ENCODE peak calls at places on chromosomes 7 and 10, in six cellular contexts. S is GM23248, Q is SK-N-SH, D is MM.1S, O is GM23338, M is neural progenitor cell. X is an unnamed sample. For H3F3A, the result is how much of the 10 kb centered on the place peaks cover.

GRCh38 chr10:71323407-71323806 is 4.3 kb downstream of the SLC29A3 start:
- DNase-seq in O (peak), M (no peak), D (no peak), Q (peak), S (peak), X (no peak)

GRCh38 chr7:36048902-36049240 is 104.2 kb upstream of the EEPD1 start:
- DNase-seq in M (no peak), S (peak), Q (no peak), D (no peak), O (no peak), X (peak)

GRCh38 chr7:1028775-1029636 is 15.3 kb upstream of the GPR146 start:
- DNase-seq in S (peak), M (peak), O (peak), Q (peak), D (peak), X (peak)

GRCh38 chr7:76051840-76052239 is 3.9 kb downstream of the MDH2 start:
- DNase-seq in D (no peak), M (no peak), S (no peak), Q (no peak), O (no peak), X (peak)

GRCh38 chr10:119518176-119518575 is 24.3 kb downstream of the RGS10 start:
- DNase-seq in D (no peak), M (no peak), O (no peak), Q (no peak), S (no peak), X (no peak)

GRCh38 chr7:115099906-115100305 is 178.0 kb downstream of the MDFIC start:
- DNase-seq in D (no peak), S (peak), O (no peak), Q (no peak), M (no peak), X (peak)

GRCh38 chr10:71963756-71964668 is at the start of gene CHST3:
- DNase-seq in O (peak), Q (peak), D (no peak), S (peak), M (peak), X (peak)

GRCh38 chr10:31322647-31323046 is 3.6 kb downstream of the ZEB1 start:
- DNase-seq in O (no peak), M (peak), Q (peak), D (peak), S (peak), X (no peak)

GRCh38 chr7:80453699-80454340 is 58.0 kb downstream of the GNAT3 start:
- DNase-seq in S (peak), O (peak), D (peak), M (peak), Q (peak), X (peak)

GRCh38 chr7:86846494-86847190 is 202.9 kb downstream of the GRM3 start:
- DNase-seq in Q (no peak), D (no peak), S (no peak), O (no peak), M (no peak), X (peak)

GRCh38 chr10:121284952-121285351 is 313.3 kb downstream of the FGFR2 start:
- DNase-seq in M (no peak), S (no peak), O (no peak), D (no peak), Q (peak), X (no peak)

GRCh38 chr10:112601214-112602090 is 154.4 kb downstream of the VTI1A start:
- DNase-seq in S (no peak), O (no peak), Q (peak), M (no peak), D (no peak), X (peak)

GRCh38 chr7:116805100-116805544 is 57.3 kb upstream of the CAPZA2 start:
- DNase-seq in Q (peak), M (no peak), O (no peak), S (peak), D (no peak), X (no peak)

GRCh38 chr10:110530131-110530831 is 32.6 kb downstream of the DUSP5 start:
- DNase-seq in D (no peak), M (peak), O (peak), Q (peak), S (peak), X (peak)

GRCh38 chr7:155225516-155225915 is 72.2 kb upstream of the INSIG1 start:
- DNase-seq in M (no peak), O (no peak), S (no peak), Q (no peak), D (no peak), X (no peak)

GRCh38 chr7:120480930-120481329 is 208.0 kb downstream of the KCND2 start:
- DNase-seq in Q (no peak), D (no peak), M (no peak), S (no peak), O (no peak), X (no peak)

GRCh38 chr10:9951481-9952257 is 1066.0 kb upstream of the CELF2 start:
- DNase-seq in O (no peak), Q (no peak), M (no peak), D (no peak), S (no peak), X (no peak)

GRCh38 chr7:13042605-13043236 is 355.3 kb downstream of the ARL4A start:
- DNase-seq in O (no peak), D (no peak), S (peak), Q (no peak), M (no peak), X (peak)

GRCh38 chr7:148287538-148287937 is 303.0 kb upstream of the C7orf33 start:
- DNase-seq in D (peak), Q (no peak), S (no peak), O (no peak), M (no peak), X (no peak)

GRCh38 chr7:148356303-148356702 is 234.3 kb upstream of the C7orf33 start:
- DNase-seq in D (no peak), O (no peak), M (no peak), Q (no peak), S (no peak), X (no peak)

GRCh38 chr7:9698375-9698774 is 1265.0 kb downstream of the NXPH1 start:
- DNase-seq in Q (no peak), D (no peak), O (no peak), M (no peak), S (no peak), X (no peak)

GRCh38 chr7:22730921-22731654 is 4.1 kb downstream of the IL6 start:
- DNase-seq in Q (no peak), D (peak), S (peak), M (no peak), O (no peak), X (peak)

GRCh38 chr7:22114440-22114981 is 168.8 kb upstream of the CDCA7L start:
- DNase-seq in O (no peak), S (no peak), D (no peak), M (no peak), Q (no peak), X (no peak)

GRCh38 chr7:82382276-82382675 is 61.3 kb downstream of the CACNA2D1 start:
- DNase-seq in Q (no peak), O (peak), S (no peak), M (peak), D (no peak), X (no peak)

GRCh38 chr7:111098011-111098925 is 7.3 kb downstream of the LRRN3 start:
- DNase-seq in D (peak), S (peak), Q (no peak), O (peak), M (peak), X (peak)

GRCh38 chr7:158824028-158824427 is 5.3 kb downstream of the ESYT2 start:
- DNase-seq in S (peak), D (peak), M (no peak), O (no peak), Q (no peak), X (no peak)

GRCh38 chr7:96253441-96253840 is 68.5 kb downstream of the SLC25A13 start:
- DNase-seq in O (no peak), D (no peak), Q (no peak), S (no peak), M (no peak), X (no peak)

GRCh38 chr7:922334-923107 is 32.0 kb downstream of the ADAP1 start:
- DNase-seq in Q (no peak), D (no peak), M (no peak), S (no peak), O (no peak), X (no peak)

GRCh38 chr7:143205560-143206293 is 16.1 kb upstream of the TAS2R40 start:
- DNase-seq in M (no peak), S (no peak), D (peak), Q (no peak), O (no peak), X (no peak)

GRCh38 chr10:4196948-4197390 is 412.0 kb upstream of the KLF6 start:
- DNase-seq in S (no peak), D (no peak), M (no peak), O (no peak), Q (no peak), X (no peak)

GRCh38 chr7:135160098-135160857 is 10.2 kb downstream of the CYREN start:
- DNase-seq in Q (no peak), O (no peak), M (no peak), D (peak), S (peak), X (no peak)

GRCh38 chr10:72567421-72567820 is 58.5 kb downstream of the MICU1 start:
- DNase-seq in S (peak), O (no peak), Q (no peak), D (no peak), M (no peak), X (peak)

GRCh38 chr7:134831862-134832261 is 52.4 kb downstream of the CALD1 start:
- DNase-seq in D (no peak), S (no peak), M (no peak), O (no peak), Q (no peak), X (no peak)

GRCh38 chr10:4498763-4499251 is 327.2 kb upstream of the AKR1E2 start:
- DNase-seq in S (peak), O (no peak), D (no peak), M (no peak), Q (no peak), X (peak)

GRCh38 chr7:92854501-92855238 is 18.3 kb upstream of the CDK6 start:
- DNase-seq in S (no peak), D (peak), Q (no peak), M (no peak), O (no peak), X (no peak)

GRCh38 chr10:124547651-124548168 is 86.1 kb downstream of the LHPP start:
- DNase-seq in M (no peak), Q (peak), S (no peak), O (no peak), D (no peak), X (no peak)
- H3F3A ChIP-seq in M (under half), Q (under half), S (under half), O (under half), D (under half), X (under half)

DNA sequence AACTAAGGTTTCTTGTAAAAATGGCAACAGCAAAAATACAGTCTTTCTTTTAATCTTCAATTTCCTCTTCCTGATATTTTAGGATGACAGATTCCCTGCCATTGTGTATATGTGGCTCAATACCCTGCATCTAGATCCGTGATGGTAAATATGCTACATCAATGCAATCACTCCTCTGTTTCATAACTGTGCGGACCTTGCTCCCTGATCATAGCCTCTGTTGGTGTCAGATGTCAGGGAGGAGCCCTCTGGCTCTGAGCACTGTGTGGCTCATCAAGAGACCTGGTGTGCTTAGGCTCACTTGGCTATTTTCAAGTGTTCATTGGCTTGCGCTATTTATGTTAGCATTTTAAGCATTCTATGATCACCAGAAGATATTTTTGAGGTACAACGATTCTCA is 33.0 kb upstream of the AGR3 start:
- DNase-seq in O (no peak), Q (no peak), M (no peak), D (no peak), S (no peak), X (peak)
- TF ChIP-seq EZH2phosphoT487 in O (no peak), Q (no peak), M (no peak), D (no peak), S (no peak), X (no peak)

DNA sequence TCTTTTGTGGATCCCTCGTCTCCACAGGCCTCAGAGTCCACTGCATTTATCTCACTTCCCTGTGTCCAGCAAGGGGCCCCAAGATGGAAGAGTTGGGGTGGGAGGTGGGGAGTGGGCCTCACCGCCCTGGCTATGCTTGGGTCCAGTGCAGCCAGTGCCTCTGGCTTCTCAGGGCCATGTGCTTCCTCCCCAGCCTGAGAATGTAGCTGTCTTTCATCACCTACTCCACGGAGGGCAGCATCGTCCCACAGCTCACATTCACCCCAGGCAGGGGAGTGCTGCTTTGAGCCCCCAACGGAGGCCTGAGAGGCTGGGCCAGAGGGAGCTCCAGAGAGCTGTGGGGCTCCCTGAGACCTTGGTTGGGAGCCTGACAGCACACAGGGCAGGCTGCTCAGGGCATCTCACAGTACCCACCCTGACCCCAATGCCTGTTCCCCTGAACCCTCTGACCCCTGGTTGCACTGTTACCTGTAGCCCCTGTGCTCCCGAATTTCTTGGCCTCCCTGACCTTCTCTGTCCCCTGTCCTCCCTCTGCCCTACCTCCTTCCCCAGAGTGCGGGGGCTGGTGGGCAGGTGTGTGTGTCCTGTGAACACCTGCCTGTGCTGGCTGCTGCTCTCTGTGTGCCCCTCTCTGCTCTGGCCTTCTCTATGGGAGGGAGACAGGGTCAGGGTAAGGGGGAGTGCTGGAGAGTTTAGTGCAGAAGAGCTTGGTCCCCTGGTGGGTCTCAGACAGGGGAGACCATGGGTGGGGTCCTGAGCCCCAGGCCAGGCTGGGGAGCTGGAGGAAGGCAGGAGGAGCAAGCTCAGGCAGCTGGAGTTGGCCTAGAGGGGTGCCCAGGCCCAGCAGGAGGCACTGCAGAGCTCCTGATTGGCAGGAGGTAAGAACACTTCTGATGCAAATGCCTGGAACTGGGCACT is 19.6 kb upstream of the ZNF488 start:
- DNase-seq in S (no peak), D (no peak), M (no peak), Q (no peak), O (no peak), X (no peak)
- H3K27ac ChIP-seq in S (no peak), D (no peak), M (no peak), Q (peak), O (no peak), X (peak)

DNA sequence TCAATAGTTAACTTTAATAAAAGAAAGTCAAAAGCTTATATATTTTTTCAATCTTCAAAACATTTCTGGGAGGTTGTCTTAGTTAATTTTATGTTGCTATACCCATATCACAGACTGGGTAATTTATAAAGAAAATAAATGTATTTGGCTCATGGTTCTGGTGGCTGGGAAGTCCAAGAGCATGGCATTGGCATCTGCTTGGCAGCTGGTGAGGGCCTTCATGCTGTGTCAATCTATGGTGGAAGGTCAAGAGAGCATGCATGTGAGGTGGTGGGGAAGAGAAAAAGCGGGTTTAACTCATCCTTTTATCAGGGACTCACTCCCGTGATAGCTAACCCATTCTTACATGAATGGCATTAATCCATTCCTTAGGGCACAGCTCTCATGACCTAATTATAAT is 119.8 kb downstream of the EGFR start:
- DNase-seq in D (no peak), O (no peak), S (no peak), Q (no peak), M (no peak), X (no peak)
- H3F3A ChIP-seq in D (under half), O (under half), S (under half), Q (under half), M (under half), X (under half)

GRCh38 chr7:27487509-27487908 is 175.2 kb downstream of the HIBADH start:
- DNase-seq in O (no peak), M (no peak), S (no peak), Q (no peak), D (no peak), X (no peak)

GRCh38 chr7:27491534-27491933 is 171.1 kb downstream of the HIBADH start:
- DNase-seq in S (no peak), O (no peak), M (no peak), Q (no peak), D (no peak), X (no peak)

DNA sequence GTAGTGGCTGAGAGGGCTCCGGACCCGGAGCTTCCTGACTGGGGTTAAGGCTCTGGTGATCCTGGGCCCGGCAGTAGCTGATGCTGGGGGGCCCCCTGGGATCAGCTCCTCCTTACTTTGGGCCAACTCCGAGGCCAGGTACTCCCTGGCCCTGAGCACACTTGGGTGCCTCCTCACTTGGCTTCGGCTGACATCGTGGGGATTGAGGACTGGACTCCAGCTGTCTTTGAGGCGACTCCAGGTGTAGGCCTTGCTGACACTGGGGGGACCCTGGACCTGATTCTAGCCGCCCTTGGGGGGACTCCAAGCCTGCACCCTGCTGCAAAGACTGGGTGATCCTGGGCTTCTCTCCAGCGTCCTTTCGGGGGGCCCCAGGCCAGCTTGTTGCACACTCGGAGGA is 170.5 kb downstream of the HIBADH start:
- DNase-seq in O (no peak), Q (no peak), M (no peak), D (no peak), S (no peak), X (no peak)
- TF ChIP-seq EZH2phosphoT487 in O (no peak), Q (no peak), M (no peak), D (no peak), S (no peak), X (no peak)

GRCh38 chr10:29882766-29883165 is 176.6 kb downstream of the JCAD start:
- DNase-seq in S (no peak), M (no peak), D (no peak), Q (no peak), O (no peak), X (no peak)
- H3K27ac ChIP-seq in S (no peak), M (no peak), D (no peak), Q (no peak), O (no peak), X (no peak)

GRCh38 chr10:14649739-14650138 is 125.0 kb downstream of the FAM107B start:
- DNase-seq in O (no peak), Q (no peak), M (no peak), S (no peak), D (no peak), X (no peak)

GRCh38 chr10:14645239-14645960 is 129.3 kb downstream of the FAM107B start:
- DNase-seq in D (peak), M (no peak), O (no peak), S (no peak), Q (no peak), X (no peak)

GRCh38 chr10:14648042-14648765 is 126.5 kb downstream of the FAM107B start:
- DNase-seq in D (peak), O (peak), Q (peak), M (peak), S (peak), X (no peak)

GRCh38 chr10:14652067-14652466 is 122.6 kb downstream of the FAM107B start:
- DNase-seq in Q (peak), O (no peak), M (no peak), S (no peak), D (no peak), X (no peak)

GRCh38 chr10:14648936-14649335 is 125.8 kb downstream of the FAM107B start:
- DNase-seq in O (no peak), M (no peak), Q (no peak), S (no peak), D (no peak), X (no peak)
- H3F3A ChIP-seq in O (under half), M (under half), Q (under half), S (under half), D (under half), X (under half)

GRCh38 chr7:100374601-100375000 is 1.3 kb downstream of the PILRA start:
- DNase-seq in D (no peak), O (no peak), S (no peak), M (no peak), Q (no peak), X (no peak)

GRCh38 chr7:100373261-100373831 is at the start of gene PILRA:
- DNase-seq in M (no peak), S (peak), Q (no peak), O (no peak), D (no peak), X (no peak)

GRCh38 chr7:100372256-100372655 is 1.0 kb upstream of the PILRA start:
- DNase-seq in D (no peak), Q (no peak), M (no peak), S (peak), O (no peak), X (no peak)

GRCh38 chr7:100371561-100372171 is 1.6 kb upstream of the PILRA start:
- DNase-seq in D (no peak), Q (no peak), O (no peak), M (no peak), S (peak), X (no peak)

DNA sequence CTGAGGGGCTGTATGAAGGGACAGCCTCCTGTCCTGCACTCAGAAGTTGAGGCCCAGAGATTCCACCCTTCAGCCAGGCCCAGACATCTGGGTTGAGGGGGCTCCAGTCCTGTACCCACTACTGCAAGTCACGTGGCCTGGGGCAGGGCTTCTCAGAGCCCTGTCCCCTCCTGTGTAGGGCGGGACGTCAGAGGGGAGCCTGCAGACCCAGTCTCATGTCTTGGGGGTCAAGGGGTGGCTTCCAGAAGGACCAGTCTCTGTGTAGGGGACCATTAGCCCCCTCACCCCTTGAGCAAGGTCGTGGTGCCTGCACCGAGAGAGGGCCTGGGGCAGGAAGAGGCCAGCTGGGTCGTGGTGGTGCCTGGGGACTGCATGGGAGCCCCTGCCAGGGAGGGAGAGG is 593 bp upstream of the PILRA start:
- DNase-seq in M (no peak), Q (no peak), D (no peak), O (no peak), S (no peak), X (no peak)
- TF ChIP-seq EZH2phosphoT487 in M (no peak), Q (no peak), D (no peak), O (no peak), S (no peak), X (no peak)

X was measured in PC-3.